ENCODE peak calls at places on chromosome 18, in nine cellular contexts. A is RCC 7860; J is stimulated activated effector memory CD8-positive, alpha-beta T cell treated with anti-CD3 and anti-CD28 coated beads, Interleukin-12 subunit alpha, Interleukin-12 subunit beta, amount 100 ng/mL, for 72 hours; C is AG09309; D is mesenchymal stem cell; O is NCI-H524; P is stimulated activated CD8-positive, alpha-beta memory T cell treated with anti-CD3 and anti-CD28 coated beads, Interleukin-7, amount 100 ng/mL, for 48 hours; V is HEK293T; M is memory B cell. N is an unnamed sample.
A peak's percentile ranks its signal among the peaks of the same experiment; 100 is the strongest.

GRCh38 chr18:55847960-55848359 is 260.0 kb upstream of the TCF4 start:
- DNase-seq in P (no peak), J (no peak), M (no peak), V (no peak), C (no peak), A (no peak), O (no peak), D (no peak), N (no peak)

GRCh38 chr18:34494359-34494696 is 215.8 kb upstream of the DTNA start:
- DNase-seq in O (no peak), V (peak; percentile 37), A (no peak), M (no peak), P (no peak), J (no peak), D (no peak), C (no peak), N (no peak)

GRCh38 chr18:37946324-37946723 is 380.7 kb upstream of the CELF4 start:
- DNase-seq in P (no peak), M (no peak), J (no peak), O (no peak), D (no peak), C (no peak), V (no peak), A (no peak), N (no peak)

GRCh38 chr18:46497129-46497528 is 159.9 kb downstream of the LOXHD1 start:
- DNase-seq in M (no peak), V (peak; percentile 21), A (no peak), C (no peak), P (no peak), J (peak; percentile 51), D (peak; percentile 2), O (no peak), N (no peak)

GRCh38 chr18:37668971-37669747 is 103.6 kb upstream of the CELF4 start:
- DNase-seq in D (no peak), M (no peak), O (no peak), V (no peak), A (no peak), J (no peak), C (no peak), P (no peak), N (no peak)

GRCh38 chr18:62524443-62525200 is 1.8 kb downstream of the ZCCHC2 start:
- DNase-seq in V (peak; percentile 13), A (peak; percentile 31), M (peak; percentile 75), D (peak; percentile 73), O (peak; percentile 15), C (no peak), P (peak; percentile 25), J (no peak), N (peak; percentile 49)

GRCh38 chr18:65567372-65567771 is 183.4 kb upstream of the CDH7 start:
- DNase-seq in D (peak; percentile 14), M (no peak), O (peak; percentile 10), P (no peak), C (no peak), J (no peak), V (peak; percentile 5), A (no peak), N (no peak)

GRCh38 chr18:72544092-72544886 is at the start of gene CBLN2:
- DNase-seq in A (peak; percentile 34), P (no peak), J (peak; percentile 51), V (peak; percentile 59), O (peak; percentile 26), M (peak; percentile 52), C (no peak), D (no peak), N (no peak)

GRCh38 chr18:61900504-61901281 is 7.9 kb upstream of the RNF152 start:
- DNase-seq in A (no peak), C (no peak), V (no peak), O (peak; percentile 68), J (no peak), D (no peak), P (no peak), M (no peak), N (no peak)

GRCh38 chr18:48571619-48572384 is 33.0 kb downstream of the CTIF start:
- DNase-seq in V (no peak), A (no peak), O (no peak), P (no peak), J (no peak), C (no peak), M (no peak), D (no peak), N (no peak)

GRCh38 chr18:23827681-23828080 is 138.4 kb downstream of the LAMA3 start:
- DNase-seq in V (no peak), P (no peak), J (no peak), M (no peak), O (no peak), C (no peak), A (peak; percentile 85), D (no peak), N (no peak)

GRCh38 chr18:49628993-49629795 is 67.3 kb downstream of the LIPG start:
- DNase-seq in P (no peak), V (no peak), O (no peak), C (no peak), D (no peak), M (no peak), A (no peak), J (no peak), N (no peak)

GRCh38 chr18:3062798-3063563 is 50.0 kb upstream of the LPIN2 start:
- DNase-seq in P (peak; percentile 64), M (peak; percentile 42), V (peak; percentile 35), C (no peak), J (peak; percentile 78), A (no peak), D (peak; percentile 49), O (peak; percentile 27), N (peak; percentile 78)

GRCh38 chr18:45606007-45606406 is 9.3 kb upstream of the SLC14A2 start:
- DNase-seq in O (no peak), A (no peak), J (no peak), C (no peak), P (no peak), D (no peak), M (no peak), V (no peak), N (no peak)

GRCh38 chr18:10322408-10322807 is 132.0 kb upstream of the APCDD1 start:
- DNase-seq in D (no peak), O (no peak), V (no peak), C (no peak), P (no peak), A (no peak), J (no peak), M (no peak), N (no peak)

GRCh38 chr18:71304856-71305255 is 1016.0 kb downstream of the SOCS6 start:
- DNase-seq in P (no peak), D (no peak), J (no peak), A (no peak), M (no peak), C (no peak), O (no peak), V (no peak), N (no peak)

GRCh38 chr18:79367480-79367879 is 28.2 kb upstream of the NFATC1 start:
- DNase-seq in D (no peak), P (no peak), M (no peak), O (no peak), J (no peak), A (no peak), C (no peak), V (no peak), N (no peak)

GRCh38 chr18:42706029-42706608 is 409.4 kb downstream of the RIT2 start:
- DNase-seq in V (no peak), J (no peak), P (no peak), M (no peak), A (no peak), D (no peak), O (no peak), C (no peak), N (no peak)

GRCh38 chr18:28198588-28198987 is 21.7 kb upstream of the CDH2 start:
- DNase-seq in V (no peak), P (no peak), O (no peak), J (no peak), A (no peak), M (no peak), D (no peak), C (no peak), N (no peak)

GRCh38 chr18:13643261-13643671 is 83.1 kb downstream of the FAM210A start:
- DNase-seq in J (no peak), O (no peak), M (no peak), C (no peak), D (no peak), V (no peak), A (no peak), P (no peak), N (no peak)

GRCh38 chr18:47118986-47119385 is 31.3 kb downstream of the HDHD2 start:
- DNase-seq in D (no peak), O (no peak), A (no peak), V (no peak), M (no peak), J (no peak), C (peak; percentile 45), P (no peak), N (no peak)

GRCh38 chr18:80245781-80246655 is 1.3 kb downstream of the PARD6G start:
- DNase-seq in A (no peak), P (no peak), D (no peak), J (peak; percentile 48), M (no peak), V (peak; percentile 17), O (no peak), C (no peak), N (no peak)

GRCh38 chr18:9628984-9629383 is 14.6 kb upstream of the PPP4R1 start:
- DNase-seq in V (no peak), O (no peak), A (no peak), P (no peak), C (no peak), D (no peak), M (no peak), J (no peak), N (no peak)

GRCh38 chr18:76399613-76400391 is 95.2 kb downstream of the ZNF516 start:
- DNase-seq in D (no peak), V (no peak), A (no peak), O (peak; percentile 41), M (no peak), C (no peak), J (no peak), P (no peak), N (no peak)

GRCh38 chr18:25099838-25100393 is 252.1 kb downstream of the ZNF521 start:
- DNase-seq in P (no peak), C (no peak), J (no peak), A (no peak), O (peak; percentile 15), V (no peak), M (no peak), D (peak; percentile 70), N (no peak)

GRCh38 chr18:48782381-48782841 is 168.4 kb downstream of the SMAD7 start:
- DNase-seq in O (no peak), J (no peak), P (no peak), V (no peak), D (peak; percentile 14), M (no peak), A (no peak), C (no peak), N (no peak)

GRCh38 chr18:79714531-79715240 is 35.1 kb downstream of the CTDP1 start:
- DNase-seq in J (no peak), D (no peak), C (no peak), A (no peak), V (no peak), P (no peak), M (no peak), O (no peak), N (no peak)

GRCh38 chr18:45521777-45522176 is 93.5 kb upstream of the SLC14A2 start:
- DNase-seq in V (no peak), C (no peak), O (no peak), D (no peak), A (no peak), M (no peak), P (no peak), J (no peak), N (no peak)

GRCh38 chr18:37563810-37564511 is 1.6 kb downstream of the CELF4 start:
- DNase-seq in M (no peak), A (no peak), C (no peak), D (no peak), V (no peak), O (no peak), P (no peak), J (no peak), N (no peak)

GRCh38 chr18:75063615-75064512 is 145.1 kb downstream of the PTGR3 start:
- DNase-seq in C (no peak), P (no peak), O (no peak), V (no peak), D (no peak), A (no peak), M (no peak), J (no peak), N (no peak)

GRCh38 chr18:777021-777420 is 35.0 kb downstream of the YES1 start:
- DNase-seq in D (no peak), O (no peak), A (no peak), M (no peak), C (no peak), P (no peak), J (no peak), V (no peak), N (no peak)

N was measured in Caco-2.